ENCODE peak calls at places on chromosomes 11 and 22, in eight cellular contexts. One of them, this sample, is unnamed.

GRCh38 chr22:23673826-23674690 is 16.8 kb upstream of the RGL4 start:
- DNase-seq in A172: no peak
- DNase-seq in activated B cell treated with CpG ODN at 0.5 μM for 24 hours: no peak
- DNase-seq in uterus: no peak
- DNase-seq in NCI-H345: no peak
- DNase-seq in astrocyte: no peak
- DNase-seq in PC-3: no peak
- DNase-seq in AG08395: no peak
- DNase-seq in this sample: no peak

GRCh38 chr22:39149915-39150847 is 2.3 kb downstream of the CBX7 start:
- DNase-seq in A172: no peak
- DNase-seq in activated B cell treated with CpG ODN at 0.5 μM for 24 hours: no peak
- DNase-seq in uterus: no peak
- DNase-seq in NCI-H345: no peak
- DNase-seq in astrocyte: no peak
- DNase-seq in PC-3: no peak
- DNase-seq in AG08395: no peak
- DNase-seq in this sample: no peak

GRCh38 chr11:7538023-7538422 is 24.2 kb downstream of the PPFIBP2 start:
- DNase-seq in A172: no peak
- DNase-seq in activated B cell treated with CpG ODN at 0.5 μM for 24 hours: no peak
- DNase-seq in uterus: no peak
- DNase-seq in NCI-H345: no peak
- DNase-seq in astrocyte: no peak
- DNase-seq in PC-3: no peak
- DNase-seq in AG08395: peak; percentile 77
- DNase-seq in this sample: no peak

GRCh38 chr11:8086001-8086479 is 5.0 kb downstream of the TUB start:
- DNase-seq in A172: peak; percentile 70
- DNase-seq in activated B cell treated with CpG ODN at 0.5 μM for 24 hours: no peak
- DNase-seq in uterus: peak; percentile 68
- DNase-seq in NCI-H345: peak; percentile 44
- DNase-seq in astrocyte: peak; percentile 56
- DNase-seq in PC-3: no peak
- DNase-seq in AG08395: peak; percentile 47
- DNase-seq in this sample: no peak

GRCh38 chr22:23675502-23676415 is 15.1 kb upstream of the RGL4 start:
- DNase-seq in A172: peak; percentile 16
- DNase-seq in activated B cell treated with CpG ODN at 0.5 μM for 24 hours: no peak
- DNase-seq in uterus: no peak
- DNase-seq in NCI-H345: no peak
- DNase-seq in astrocyte: no peak
- DNase-seq in PC-3: peak; percentile 3
- DNase-seq in AG08395: no peak
- DNase-seq in this sample: peak; percentile 76

GRCh38 chr22:42519544-42520237 is at the start of gene RRP7A:
- DNase-seq in A172: peak; percentile 46
- DNase-seq in activated B cell treated with CpG ODN at 0.5 μM for 24 hours: peak; percentile 93
- DNase-seq in uterus: peak; percentile 75
- DNase-seq in NCI-H345: peak; percentile 65
- DNase-seq in astrocyte: peak; percentile 28
- DNase-seq in PC-3: peak; percentile 67
- DNase-seq in AG08395: peak; percentile 81
- DNase-seq in this sample: peak; percentile 77

GRCh38 chr22:36286096-36286957 is 33.4 kb downstream of the APOL1 start:
- DNase-seq in A172: peak; percentile 49
- DNase-seq in activated B cell treated with CpG ODN at 0.5 μM for 24 hours: peak; percentile 57
- DNase-seq in uterus: peak; percentile 78
- DNase-seq in NCI-H345: peak; percentile 16
- DNase-seq in astrocyte: peak; percentile 38
- DNase-seq in PC-3: peak; percentile 69
- DNase-seq in AG08395: peak; percentile 92
- DNase-seq in this sample: peak; percentile 79

GRCh38 chr11:46308632-46309419 is 31.4 kb downstream of the CREB3L1 start:
- DNase-seq in A172: peak; percentile 53
- DNase-seq in activated B cell treated with CpG ODN at 0.5 μM for 24 hours: peak; percentile 42
- DNase-seq in uterus: peak; percentile 83
- DNase-seq in NCI-H345: peak; percentile 58
- DNase-seq in astrocyte: no peak
- DNase-seq in PC-3: peak; percentile 70
- DNase-seq in AG08395: peak; percentile 85
- DNase-seq in this sample: peak; percentile 81

GRCh38 chr11:61735391-61735790 is 17.0 kb upstream of the MYRF start:
- DNase-seq in A172: no peak
- DNase-seq in activated B cell treated with CpG ODN at 0.5 μM for 24 hours: no peak
- DNase-seq in uterus: no peak
- DNase-seq in NCI-H345: no peak
- DNase-seq in astrocyte: no peak
- DNase-seq in PC-3: no peak
- DNase-seq in AG08395: no peak
- DNase-seq in this sample: no peak

GRCh38 chr22:42990131-42990838 is 24.7 kb downstream of the PACSIN2 start:
- DNase-seq in A172: peak; percentile 77
- DNase-seq in activated B cell treated with CpG ODN at 0.5 μM for 24 hours: no peak
- DNase-seq in uterus: no peak
- DNase-seq in NCI-H345: no peak
- DNase-seq in astrocyte: peak; percentile 87
- DNase-seq in PC-3: peak; percentile 86
- DNase-seq in AG08395: peak; percentile 89
- DNase-seq in this sample: peak; percentile 94

GRCh38 chr11:122714484-122714883 is 59.0 kb downstream of the UBASH3B start:
- DNase-seq in A172: no peak
- DNase-seq in activated B cell treated with CpG ODN at 0.5 μM for 24 hours: no peak
- DNase-seq in uterus: no peak
- DNase-seq in NCI-H345: no peak
- DNase-seq in astrocyte: no peak
- DNase-seq in PC-3: no peak
- DNase-seq in AG08395: no peak
- DNase-seq in this sample: no peak

GRCh38 chr11:3905080-3905953 is 49.9 kb downstream of the STIM1 start:
- DNase-seq in A172: peak; percentile 80
- DNase-seq in activated B cell treated with CpG ODN at 0.5 μM for 24 hours: no peak
- DNase-seq in uterus: no peak
- DNase-seq in NCI-H345: no peak
- DNase-seq in astrocyte: peak; percentile 79
- DNase-seq in PC-3: peak; percentile 91
- DNase-seq in AG08395: peak; percentile 84
- DNase-seq in this sample: peak; percentile 78

GRCh38 chr22:45684169-45684568 is 12.5 kb downstream of the ATXN10 start:
- DNase-seq in A172: no peak
- DNase-seq in activated B cell treated with CpG ODN at 0.5 μM for 24 hours: no peak
- DNase-seq in uterus: no peak
- DNase-seq in NCI-H345: no peak
- DNase-seq in astrocyte: peak; percentile 84
- DNase-seq in PC-3: peak; percentile 10
- DNase-seq in AG08395: no peak
- DNase-seq in this sample: no peak

GRCh38 chr22:38973289-38974169 is 8.6 kb upstream of the APOBEC3B start:
- DNase-seq in A172: no peak
- DNase-seq in activated B cell treated with CpG ODN at 0.5 μM for 24 hours: no peak
- DNase-seq in uterus: no peak
- DNase-seq in NCI-H345: peak; percentile 9
- DNase-seq in astrocyte: peak; percentile 6
- DNase-seq in PC-3: peak; percentile 55
- DNase-seq in AG08395: peak; percentile 64
- DNase-seq in this sample: peak; percentile 39

GRCh38 chr22:42805998-42806481 is 51.0 kb downstream of the ARFGAP3 start:
- DNase-seq in A172: peak; percentile 65
- DNase-seq in activated B cell treated with CpG ODN at 0.5 μM for 24 hours: no peak
- DNase-seq in uterus: no peak
- DNase-seq in NCI-H345: no peak
- DNase-seq in astrocyte: no peak
- DNase-seq in PC-3: no peak
- DNase-seq in AG08395: peak; percentile 49
- DNase-seq in this sample: no peak

GRCh38 chr11:106468531-106468930 is 391.1 kb downstream of the AASDHPPT start:
- DNase-seq in A172: no peak
- DNase-seq in activated B cell treated with CpG ODN at 0.5 μM for 24 hours: no peak
- DNase-seq in uterus: no peak
- DNase-seq in NCI-H345: no peak
- DNase-seq in astrocyte: no peak
- DNase-seq in PC-3: no peak
- DNase-seq in AG08395: no peak
- DNase-seq in this sample: no peak

GRCh38 chr11:61345170-61345610 is 12.2 kb downstream of the TKFC start:
- DNase-seq in A172: no peak
- DNase-seq in activated B cell treated with CpG ODN at 0.5 μM for 24 hours: no peak
- DNase-seq in uterus: no peak
- DNase-seq in NCI-H345: no peak
- DNase-seq in astrocyte: no peak
- DNase-seq in PC-3: no peak
- DNase-seq in AG08395: peak; percentile 47
- DNase-seq in this sample: no peak

GRCh38 chr22:50523806-50524663 is 1.4 kb downstream of the SCO2 start:
- DNase-seq in A172: no peak
- DNase-seq in activated B cell treated with CpG ODN at 0.5 μM for 24 hours: no peak
- DNase-seq in uterus: no peak
- DNase-seq in NCI-H345: no peak
- DNase-seq in astrocyte: no peak
- DNase-seq in PC-3: no peak
- DNase-seq in AG08395: no peak
- DNase-seq in this sample: no peak

GRCh38 chr22:17597217-17597616 is 31.3 kb downstream of the ATP6V1E1 start:
- DNase-seq in A172: no peak
- DNase-seq in activated B cell treated with CpG ODN at 0.5 μM for 24 hours: no peak
- DNase-seq in uterus: no peak
- DNase-seq in NCI-H345: no peak
- DNase-seq in astrocyte: peak; percentile 7
- DNase-seq in PC-3: no peak
- DNase-seq in AG08395: peak; percentile 48
- DNase-seq in this sample: no peak

GRCh38 chr11:45423036-45423435 is 136.9 kb upstream of the SYT13 start:
- DNase-seq in A172: no peak
- DNase-seq in activated B cell treated with CpG ODN at 0.5 μM for 24 hours: no peak
- DNase-seq in uterus: no peak
- DNase-seq in NCI-H345: no peak
- DNase-seq in astrocyte: no peak
- DNase-seq in PC-3: no peak
- DNase-seq in AG08395: no peak
- DNase-seq in this sample: no peak

GRCh38 chr11:14275081-14275480 is 83.9 kb downstream of the RRAS2 start:
- DNase-seq in A172: no peak
- DNase-seq in activated B cell treated with CpG ODN at 0.5 μM for 24 hours: no peak
- DNase-seq in uterus: no peak
- DNase-seq in NCI-H345: no peak
- DNase-seq in astrocyte: peak; percentile 40
- DNase-seq in PC-3: no peak
- DNase-seq in AG08395: no peak
- DNase-seq in this sample: no peak

This sample was measured in ELR.